ENCODE peak calls at places on chromosomes 16 and 17, in five cellular contexts. One of them, this sample, is unnamed.

GRCh38 chr16:14339694-14340093 is 268.6 kb downstream of the MRTFB start:
- DNase-seq in LHCN-M2: no peak
- DNase-seq in dermis microvascular lymphatic vessel endothelial cell: no peak
- DNase-seq in A549: no peak
- DNase-seq in GM12891: no peak
- DNase-seq in this sample: no peak

GRCh38 chr16:678858-679807 is 1.1 kb upstream of the STUB1 start:
- DNase-seq in LHCN-M2: no peak
- DNase-seq in dermis microvascular lymphatic vessel endothelial cell: peak
- DNase-seq in A549: no peak
- DNase-seq in GM12891: no peak
- DNase-seq in this sample: no peak

GRCh38 chr17:81923302-81924260 is 4.0 kb downstream of the MAFG start:
- DNase-seq in LHCN-M2: peak
- DNase-seq in dermis microvascular lymphatic vessel endothelial cell: no peak
- DNase-seq in A549: peak
- DNase-seq in GM12891: no peak
- DNase-seq in this sample: no peak

GRCh38 chr16:78310990-78311561 is 211.6 kb downstream of the WWOX start:
- DNase-seq in LHCN-M2: no peak
- DNase-seq in dermis microvascular lymphatic vessel endothelial cell: no peak
- DNase-seq in A549: no peak
- DNase-seq in GM12891: no peak
- DNase-seq in this sample: no peak

GRCh38 chr17:81536299-81537290 is 8.4 kb downstream of the FSCN2 start:
- DNase-seq in LHCN-M2: no peak
- DNase-seq in dermis microvascular lymphatic vessel endothelial cell: no peak
- DNase-seq in A549: no peak
- DNase-seq in GM12891: no peak
- DNase-seq in this sample: no peak

GRCh38 chr17:8823279-8823678 is 24.1 kb upstream of the MFSD6L start:
- DNase-seq in LHCN-M2: no peak
- DNase-seq in dermis microvascular lymphatic vessel endothelial cell: no peak
- DNase-seq in A549: no peak
- DNase-seq in GM12891: no peak
- DNase-seq in this sample: no peak

GRCh38 chr17:70161519-70161918 is 7.8 kb upstream of the KCNJ2 start:
- DNase-seq in LHCN-M2: no peak
- DNase-seq in dermis microvascular lymphatic vessel endothelial cell: no peak
- DNase-seq in A549: no peak
- DNase-seq in GM12891: no peak
- DNase-seq in this sample: no peak

GRCh38 chr16:67284699-67285646 is 5.6 kb downstream of the PLEKHG4 start:
- DNase-seq in LHCN-M2: peak
- DNase-seq in dermis microvascular lymphatic vessel endothelial cell: peak
- DNase-seq in A549: peak
- DNase-seq in GM12891: peak
- DNase-seq in this sample: peak

GRCh38 chr16:88817785-88818609 is 6.3 kb upstream of the APRT start:
- DNase-seq in LHCN-M2: no peak
- DNase-seq in dermis microvascular lymphatic vessel endothelial cell: no peak
- DNase-seq in A549: no peak
- DNase-seq in GM12891: no peak
- DNase-seq in this sample: no peak

GRCh38 chr16:19823322-19823721 is 61.3 kb downstream of the GPRC5B start:
- DNase-seq in LHCN-M2: no peak
- DNase-seq in dermis microvascular lymphatic vessel endothelial cell: no peak
- DNase-seq in A549: no peak
- DNase-seq in GM12891: no peak
- DNase-seq in this sample: no peak

GRCh38 chr16:81758376-81758775 is 20.7 kb upstream of the PLCG2 start:
- DNase-seq in LHCN-M2: peak
- DNase-seq in dermis microvascular lymphatic vessel endothelial cell: no peak
- DNase-seq in A549: no peak
- DNase-seq in GM12891: no peak
- DNase-seq in this sample: no peak

This sample was measured in HuH-7.